ENCODE peak calls at places on chromosomes 1 and 21, in eight cellular contexts. S, E, T, R, X, W, F and V are unnamed samples.

GRCh38 chr1:80445021-80445420 is 1355.7 kb upstream of the ADGRL2 start:
- DNase-seq in T (no peak), X (no peak), F (no peak), E (no peak), S (no peak), R (no peak), W (no peak), V (no peak)

GRCh38 chr1:153602749-153603148 is 10.2 kb downstream of the S100A16 start:
- DNase-seq in R (no peak), T (no peak), S (no peak), E (no peak), X (no peak), W (no peak), F (no peak), V (no peak)

GRCh38 chr1:59396387-59396786 is 99.5 kb downstream of the FGGY start:
- DNase-seq in X (no peak), F (no peak), S (no peak), W (no peak), T (no peak), E (no peak), R (no peak), V (no peak)

GRCh38 chr1:202063093-202063492 is 52.7 kb downstream of the ELF3 start:
- DNase-seq in W (no peak), S (no peak), T (no peak), R (no peak), F (no peak), E (no peak), X (no peak), V (peak)

GRCh38 chr1:85654066-85654782 is 54.0 kb downstream of the ZNHIT6 start:
- DNase-seq in X (no peak), R (no peak), E (no peak), S (no peak), F (no peak), T (no peak), W (no peak), V (no peak)

GRCh38 chr21:44377201-44377921 is 23.9 kb downstream of the TRPM2 start:
- DNase-seq in W (peak), S (no peak), R (no peak), X (no peak), T (no peak), F (no peak), E (no peak), V (no peak)

GRCh38 chr1:201376464-201377374 is 761 bp downstream of the TNNT2 start:
- DNase-seq in E (no peak), X (no peak), T (no peak), W (no peak), F (peak), S (no peak), R (no peak), V (peak)

GRCh38 chr21:33127154-33127893 is 57.4 kb downstream of the OLIG1 start:
- DNase-seq in W (peak), F (peak), T (peak), S (peak), R (peak), E (peak), X (peak), V (peak)

GRCh38 chr1:178874966-178875365 is 4.1 kb upstream of the ANGPTL1 start:
- DNase-seq in W (no peak), F (no peak), T (no peak), R (no peak), E (no peak), X (no peak), S (no peak), V (no peak)

GRCh38 chr1:197224160-197224559 is 43.9 kb upstream of the CRB1 start:
- DNase-seq in W (no peak), E (no peak), F (no peak), S (peak), T (no peak), X (no peak), R (no peak), V (no peak)

GRCh38 chr1:191564275-191564674 is 594.0 kb upstream of the RGS18 start:
- DNase-seq in X (no peak), R (no peak), W (no peak), T (no peak), F (no peak), E (no peak), S (no peak), V (no peak)

GRCh38 chr1:46202975-46203737 is at the start of gene LURAP1:
- DNase-seq in S (peak), W (peak), X (no peak), R (peak), F (peak), E (no peak), T (no peak), V (peak)